ENCODE peak calls at places on chromosomes 5 and 9, in four cellular contexts. H, J, W and D are unnamed samples.

GRCh38 chr9:79377315-79377855 is 194.4 kb upstream of the TLE4 start:
- DNase-seq in H (no peak), J (peak; percentile 54), W (peak; percentile 68), D (no peak)

GRCh38 chr9:78972303-78973002 is 599.3 kb upstream of the TLE4 start:
- DNase-seq in H (no peak), J (no peak), W (no peak), D (no peak)

GRCh38 chr5:84623034-84623433 is 238.4 kb upstream of the EDIL3 start:
- DNase-seq in H (no peak), J (no peak), W (no peak), D (no peak)

GRCh38 chr5:77958642-77959315 is 182.6 kb upstream of the TBCA start:
- DNase-seq in H (no peak), J (no peak), W (no peak), D (no peak)

GRCh38 chr9:503881-504852 is 289.5 kb downstream of the DOCK8 start:
- DNase-seq in H (peak; percentile 75), J (peak; percentile 24), W (peak; percentile 74), D (peak; percentile 12)

GRCh38 chr9:129021091-129021490 is 7.0 kb downstream of the SH3GLB2 start:
- DNase-seq in H (no peak), J (no peak), W (no peak), D (no peak)

GRCh38 chr5:73431204-73431851 is 17.2 kb downstream of the FOXD1 start:
- DNase-seq in H (no peak), J (no peak), W (no peak), D (no peak)

GRCh38 chr5:1007681-1008450 is 736 bp upstream of the NKD2 start:
- DNase-seq in H (no peak), J (no peak), W (no peak), D (no peak)